ENCODE peak calls at places on chromosomes 11 and 22, in nine cellular contexts. L is astrocyte, N is left ventricle myocardium inferior, Z is epithelial cell of esophagus, A is mucosa of descending colon, S is A549, P is progenitor cell of endocrine pancreas, Q is AG10803, U is Caco-2. W is an unnamed sample.
A peak's percentile ranks its signal among the peaks of the same experiment; 100 is the strongest.

GRCh38 chr11:74306440-74307175 is 4.8 kb downstream of the P4HA3 start:
- DNase-seq in L (no peak), N (no peak), Z (no peak), A (no peak), S (no peak), P (no peak), Q (no peak), U (no peak), W (no peak)

GRCh38 chr22:41030891-41031290 is 61.5 kb upstream of the EP300 start:
- DNase-seq in L (peak; percentile 79), N (no peak), Z (no peak), A (no peak), S (no peak), P (no peak), Q (peak; percentile 56), U (no peak), W (no peak)

GRCh38 chr11:74678041-74678440 is 53.2 kb downstream of the CHRDL2 start:
- DNase-seq in L (no peak), N (no peak), Z (no peak), A (no peak), S (no peak), P (no peak), Q (no peak), U (no peak), W (no peak)

GRCh38 chr11:109374441-109374840 is 47.5 kb upstream of the C11orf87 start:
- DNase-seq in L (no peak), N (no peak), Z (peak; percentile 54), A (no peak), S (no peak), P (no peak), Q (no peak), U (no peak), W (no peak)

GRCh38 chr22:17773606-17774205 is 563 bp downstream of the BID start:
- DNase-seq in L (no peak), N (peak; percentile 38), Z (peak; percentile 54), A (peak; percentile 82), S (peak; percentile 12), P (peak; percentile 65), Q (no peak), U (peak; percentile 67), W (no peak)

GRCh38 chr11:11983427-11983826 is 25.0 kb downstream of the DKK3 start:
- DNase-seq in L (no peak), N (no peak), Z (no peak), A (no peak), S (no peak), P (no peak), Q (no peak), U (no peak), W (no peak)

GRCh38 chr11:60978546-60979380 is 7.3 kb downstream of the CD6 start:
- DNase-seq in L (no peak), N (no peak), Z (peak; percentile 91), A (no peak), S (no peak), P (no peak), Q (no peak), U (no peak), W (no peak)

GRCh38 chr11:120224872-120225371 is 14.1 kb downstream of the OAF start:
- DNase-seq in L (no peak), N (peak; percentile 58), Z (no peak), A (peak; percentile 53), S (no peak), P (no peak), Q (no peak), U (no peak), W (no peak)

GRCh38 chr11:17013548-17014320 is 480 bp downstream of the PLEKHA7 start:
- DNase-seq in L (no peak), N (no peak), Z (peak; percentile 29), A (peak; percentile 67), S (no peak), P (peak; percentile 49), Q (no peak), U (peak; percentile 57), W (no peak)

GRCh38 chr11:17014321-17014773 is at the start of gene PLEKHA7:
- DNase-seq in L (no peak), N (no peak), Z (no peak), A (peak; percentile 61), S (peak; percentile 22), P (peak; percentile 59), Q (no peak), U (peak; percentile 68), W (no peak)

GRCh38 chr11:17012712-17013547 is 1.3 kb downstream of the PLEKHA7 start:
- DNase-seq in L (peak; percentile 71), N (peak; percentile 55), Z (peak; percentile 87), A (peak; percentile 69), S (peak; percentile 91), P (peak; percentile 42), Q (no peak), U (peak; percentile 45), W (no peak)

GRCh38 chr11:17015639-17016125 is 1.5 kb upstream of the PLEKHA7 start:
- DNase-seq in L (no peak), N (peak; percentile 24), Z (no peak), A (no peak), S (peak; percentile 12), P (no peak), Q (peak; percentile 45), U (no peak), W (no peak)

GRCh38 chr11:17014774-17015638 is 792 bp upstream of the PLEKHA7 start:
- DNase-seq in L (peak; percentile 47), N (no peak), Z (peak; percentile 89), A (peak; percentile 68), S (peak; percentile 89), P (peak; percentile 36), Q (no peak), U (peak; percentile 65), W (no peak)
- TF ChIP-seq CTCF in L (peak; percentile 45), N (peak; percentile 57), Z (peak; percentile 34), A (peak; percentile 43), S (peak; percentile 66), P (peak; percentile 77), Q (peak; percentile 9), U (peak; percentile 73), W (peak; percentile 28)

GRCh38 chr22:37560682-37561208 is 465 bp downstream of the CDC42EP1 start:
- DNase-seq in L (peak; percentile 55), N (peak; percentile 69), Z (no peak), A (no peak), S (no peak), P (peak; percentile 46), Q (peak; percentile 66), U (peak; percentile 60), W (peak; percentile 32)

GRCh38 chr22:37561209-37562048 is 1.1 kb downstream of the CDC42EP1 start:
- DNase-seq in L (peak; percentile 69), N (peak; percentile 93), Z (peak; percentile 90), A (peak; percentile 92), S (peak; percentile 85), P (peak; percentile 87), Q (peak; percentile 83), U (peak; percentile 94), W (peak; percentile 83)

GRCh38 chr22:37564111-37564711 is 3.9 kb downstream of the CDC42EP1 start:
- DNase-seq in L (peak; percentile 76), N (no peak), Z (peak; percentile 52), A (no peak), S (no peak), P (no peak), Q (no peak), U (no peak), W (no peak)

GRCh38 chr22:37563153-37564081 is 3.1 kb downstream of the CDC42EP1 start:
- DNase-seq in L (peak; percentile 96), N (peak; percentile 69), Z (peak; percentile 95), A (peak; percentile 70), S (peak; percentile 83), P (no peak), Q (peak; percentile 94), U (peak; percentile 77), W (peak; percentile 92)

DNA sequence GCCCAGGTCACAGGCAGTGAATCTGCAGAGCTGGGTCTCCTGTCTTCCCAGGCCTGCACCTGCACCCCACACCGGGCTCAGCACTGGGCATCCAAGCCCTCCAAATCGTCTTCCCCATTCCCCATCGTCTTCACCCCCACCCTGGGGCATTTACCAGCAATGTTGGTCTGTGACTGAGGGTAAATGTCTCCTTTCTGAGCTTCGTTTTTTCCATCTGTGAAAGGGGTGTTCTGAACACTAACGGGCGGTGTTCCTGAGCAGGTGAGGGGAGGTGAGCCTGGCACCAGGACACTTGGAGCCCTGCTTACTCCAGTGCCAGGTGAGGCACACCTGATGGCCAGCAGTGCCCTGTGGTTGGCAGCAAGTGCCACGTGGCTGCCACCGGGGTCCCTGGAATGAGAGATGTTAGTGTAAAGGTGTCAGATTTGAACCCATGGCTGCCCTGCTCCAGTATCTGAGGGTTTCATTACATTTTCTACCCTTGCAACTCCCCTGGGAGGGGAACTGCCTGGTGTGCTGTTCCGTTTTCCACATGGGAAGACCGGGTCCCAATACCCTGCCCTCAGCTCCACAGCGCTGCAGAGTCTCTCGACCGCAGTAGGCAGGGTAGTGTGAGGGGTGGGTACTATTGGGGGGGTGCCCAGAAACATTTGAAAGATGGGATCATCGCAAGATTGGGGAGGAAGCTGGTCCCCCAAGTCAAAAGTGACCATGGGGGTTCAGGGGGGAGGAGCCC is 1.9 kb downstream of the CDC42EP1 start:
- DNase-seq in L (no peak), N (no peak), Z (no peak), A (no peak), S (no peak), P (no peak), Q (no peak), U (no peak), W (no peak)
- TF ChIP-seq CTCF in L (no peak), N (peak; percentile 6), Z (no peak), A (no peak), S (no peak), P (no peak), Q (no peak), U (no peak), W (peak; percentile 43)

GRCh38 chr11:106974831-106975230 is 43.4 kb downstream of the GUCY1A2 start:
- DNase-seq in L (no peak), N (no peak), Z (no peak), A (no peak), S (no peak), P (no peak), Q (no peak), U (peak; percentile 11), W (no peak)
- TF ChIP-seq CTCF in L (no peak), N (no peak), Z (peak; percentile 33), A (no peak), S (no peak), P (no peak), Q (no peak), U (peak; percentile 17), W (no peak)

GRCh38 chr11:15481871-15482270 is 367.1 kb downstream of the INSC start:
- DNase-seq in L (no peak), N (no peak), Z (no peak), A (no peak), S (no peak), P (no peak), Q (no peak), U (no peak), W (no peak)

GRCh38 chr11:15489281-15489680 is 374.6 kb downstream of the INSC start:
- DNase-seq in L (no peak), N (no peak), Z (no peak), A (no peak), S (no peak), P (no peak), Q (no peak), U (peak; percentile 40), W (no peak)

GRCh38 chr11:15483205-15483604 is 368.5 kb downstream of the INSC start:
- DNase-seq in L (no peak), N (no peak), Z (no peak), A (no peak), S (no peak), P (no peak), Q (no peak), U (no peak), W (no peak)

GRCh38 chr11:15484398-15484797 is 369.7 kb downstream of the INSC start:
- DNase-seq in L (no peak), N (no peak), Z (no peak), A (no peak), S (no peak), P (no peak), Q (no peak), U (no peak), W (no peak)

DNA sequence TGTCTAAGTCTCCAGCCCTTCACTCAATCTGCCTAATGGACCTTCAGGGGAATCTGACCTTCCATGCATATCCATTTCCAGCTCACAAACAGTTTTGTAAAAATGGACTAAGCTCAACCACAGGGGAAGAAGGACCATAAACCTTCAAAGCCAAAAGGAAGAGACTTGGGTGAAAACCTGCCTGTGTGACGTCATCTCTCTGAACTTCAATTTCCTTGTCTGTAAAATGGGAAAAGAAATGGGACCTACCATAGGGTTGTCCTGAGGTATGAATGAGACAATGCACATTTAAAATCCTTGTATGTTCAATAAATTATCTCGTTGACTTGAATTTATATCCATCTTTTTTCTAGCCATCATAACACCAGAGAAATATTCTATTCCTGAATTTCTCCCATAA is 370.7 kb downstream of the INSC start:
- DNase-seq in L (no peak), N (no peak), Z (no peak), A (no peak), S (no peak), P (no peak), Q (no peak), U (no peak), W (no peak)
- TF ChIP-seq CTCF in L (no peak), N (no peak), Z (no peak), A (no peak), S (no peak), P (no peak), Q (no peak), U (no peak), W (no peak)